ENCODE peak calls at places on chromosomes 4 and X, in six cellular contexts. B is Panc1, U is IMR-90, C is foreskin fibroblast, S is Peyer's patch, P is heart right ventricle. I is an unnamed sample.

GRCh38 chr4:185826381-185826780 is 14.4 kb upstream of the SORBS2 start:
- DNase-seq in B (no peak), U (no peak), C (no peak), S (no peak), P (no peak), I (no peak)

GRCh38 chrX:101460669-101461068 is 24.6 kb upstream of the ARMCX4 start:
- DNase-seq in B (no peak), U (no peak), C (peak), S (no peak), P (no peak), I (no peak)

GRCh38 chr4:38310446-38311043 is 350.3 kb downstream of the PTTG2 start:
- DNase-seq in B (no peak), U (no peak), C (no peak), S (no peak), P (no peak), I (peak)

GRCh38 chr4:4599886-4600285 is 58.0 kb upstream of the STX18 start:
- DNase-seq in B (no peak), U (no peak), C (no peak), S (no peak), P (no peak), I (no peak)

GRCh38 chr4:61204353-61204752 is 4.2 kb downstream of the ADGRL3 start:
- DNase-seq in B (no peak), U (peak), C (peak), S (no peak), P (no peak), I (no peak)

GRCh38 chr4:57943672-57944071 is 833.5 kb upstream of the IGFBP7 start:
- DNase-seq in B (no peak), U (no peak), C (no peak), S (no peak), P (no peak), I (no peak)

GRCh38 chr4:33226133-33226532 is 2506.0 kb downstream of the PCDH7 start:
- DNase-seq in B (no peak), U (no peak), C (no peak), S (no peak), P (no peak), I (no peak)

GRCh38 chr4:55865228-55865806 is 11.9 kb downstream of the EXOC1 start:
- DNase-seq in B (no peak), U (peak), C (peak), S (no peak), P (no peak), I (no peak)

GRCh38 chr4:77579406-77580076 is 26.1 kb upstream of the CXCL13 start:
- DNase-seq in B (no peak), U (peak), C (peak), S (no peak), P (no peak), I (no peak)

GRCh38 chrX:125150231-125150630 is 169.4 kb upstream of the TEX13C start:
- DNase-seq in B (no peak), U (peak), C (no peak), S (no peak), P (no peak), I (no peak)

GRCh38 chr4:28799696-28800095 is 1920.5 kb upstream of the PCDH7 start:
- DNase-seq in B (no peak), U (no peak), C (no peak), S (no peak), P (no peak), I (no peak)

DNA sequence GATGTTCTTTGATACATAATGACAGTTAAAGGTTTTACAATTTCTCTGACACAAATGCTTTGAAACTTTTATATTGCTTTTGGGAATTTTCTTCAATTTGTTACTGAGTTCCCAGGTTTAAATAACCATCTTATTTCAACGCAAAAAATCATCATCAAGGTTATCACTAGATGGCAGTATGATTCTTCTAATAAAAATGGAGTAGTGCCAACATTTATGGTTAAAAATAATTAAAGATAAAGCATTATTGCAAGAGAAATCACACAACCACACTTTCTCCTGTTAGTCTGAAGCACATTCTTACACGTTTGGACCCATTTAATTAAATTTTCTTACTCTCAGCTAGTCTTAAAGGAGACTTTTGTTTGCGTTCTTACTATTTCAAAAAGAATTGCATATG is 611.3 kb upstream of the CPXCR1 start:
- DNase-seq in B (no peak), U (no peak), C (no peak), S (no peak), P (no peak), I (no peak)
- TF ChIP-seq CTCF in B (peak), U (peak), C (no peak), S (no peak), P (no peak), I (no peak)

GRCh38 chr4:6657242-6658203 is 17.0 kb downstream of the MRFAP1 start:
- DNase-seq in B (no peak), U (no peak), C (no peak), S (no peak), P (no peak), I (no peak)

GRCh38 chr4:6660430-6660829 is 19.9 kb downstream of the MRFAP1 start:
- DNase-seq in B (no peak), U (no peak), C (no peak), S (no peak), P (no peak), I (no peak)

GRCh38 chr4:6659897-6660296 is 19.4 kb downstream of the MRFAP1 start:
- DNase-seq in B (no peak), U (no peak), C (no peak), S (no peak), P (no peak), I (no peak)

GRCh38 chr4:6658204-6658585 is 17.7 kb downstream of the MRFAP1 start:
- DNase-seq in B (no peak), U (no peak), C (no peak), S (no peak), P (no peak), I (no peak)

DNA sequence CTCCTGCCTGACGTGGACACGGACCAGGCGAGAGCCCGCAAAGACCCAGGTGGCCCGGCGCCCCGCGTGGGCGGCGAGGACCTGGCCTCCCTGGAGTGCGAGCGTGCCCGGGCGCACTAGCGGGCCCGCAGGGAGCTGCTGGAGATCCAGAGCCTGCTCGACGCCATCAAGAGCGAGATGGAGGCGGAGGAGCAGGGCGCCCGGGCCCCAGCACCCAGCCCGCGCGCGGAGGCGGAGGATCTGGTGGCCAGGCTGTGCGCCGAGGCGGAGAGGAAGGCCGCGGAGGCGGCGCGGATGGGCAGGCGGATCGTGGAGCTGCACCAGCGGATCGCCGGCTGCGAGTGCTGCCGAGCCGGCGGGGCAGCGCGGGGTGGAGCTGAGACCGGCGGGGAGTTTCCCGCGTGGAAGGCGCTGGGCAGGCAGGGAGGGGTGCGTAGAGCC is 18.2 kb downstream of the MRFAP1 start:
- DNase-seq in B (no peak), U (peak), C (peak), S (no peak), P (peak), I (no peak)
- H3K4me3 ChIP-seq in B (peak), U (peak), C (peak), S (peak), P (peak), I (peak)

GRCh38 chr4:1201851-1202525 is 29.6 kb upstream of the SPON2 start:
- DNase-seq in B (no peak), U (peak), C (peak), S (peak), P (peak), I (peak)
- TF ChIP-seq CTCF in B (no peak), U (no peak), C (no peak), S (no peak), P (no peak), I (no peak)

GRCh38 chr4:15757084-15757483 is 21.0 kb upstream of the CD38 start:
- DNase-seq in B (no peak), U (no peak), C (no peak), S (no peak), P (no peak), I (no peak)

GRCh38 chr4:15754323-15754722 is 23.8 kb upstream of the CD38 start:
- DNase-seq in B (no peak), U (peak), C (no peak), S (no peak), P (no peak), I (no peak)

GRCh38 chr4:15756361-15756861 is 21.7 kb upstream of the CD38 start:
- DNase-seq in B (no peak), U (peak), C (peak), S (no peak), P (no peak), I (no peak)

GRCh38 chr4:15755321-15755750 is 22.8 kb upstream of the CD38 start:
- DNase-seq in B (no peak), U (peak), C (peak), S (no peak), P (no peak), I (no peak)

DNA sequence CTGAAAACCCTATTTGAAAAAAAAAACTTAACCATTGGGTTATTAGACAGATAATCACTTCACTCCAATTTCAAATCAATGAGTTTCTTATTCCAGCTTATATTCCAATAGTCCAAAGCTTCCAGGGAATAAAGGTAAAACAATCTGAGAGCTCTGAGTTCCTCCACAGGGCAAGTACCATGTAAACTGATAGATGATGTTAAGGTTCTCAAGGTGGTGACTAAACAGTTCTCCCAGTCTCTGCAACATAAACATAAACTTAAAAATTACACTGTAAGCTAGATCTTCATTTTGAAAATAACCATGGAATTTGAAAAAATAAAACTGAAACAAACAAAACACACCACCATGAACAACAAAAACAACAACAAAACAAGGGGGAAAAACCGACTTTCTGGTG is 22.3 kb upstream of the CD38 start:
- DNase-seq in B (no peak), U (peak), C (no peak), S (no peak), P (no peak), I (no peak)
- H3K4me3 ChIP-seq in B (no peak), U (no peak), C (no peak), S (no peak), P (no peak), I (no peak)

GRCh38 chr4:24690436-24690835 is 104.9 kb upstream of the SOD3 start:
- DNase-seq in B (no peak), U (peak), C (peak), S (no peak), P (no peak), I (no peak)

GRCh38 chr4:24689212-24689611 is 104.9 kb upstream of the DHX15 start:
- DNase-seq in B (no peak), U (no peak), C (no peak), S (no peak), P (no peak), I (no peak)

GRCh38 chr4:24683116-24683515 is 98.8 kb upstream of the DHX15 start:
- DNase-seq in B (no peak), U (no peak), C (no peak), S (no peak), P (no peak), I (no peak)

GRCh38 chr4:24688453-24688852 is 104.1 kb upstream of the DHX15 start:
- DNase-seq in B (no peak), U (no peak), C (no peak), S (no peak), P (no peak), I (no peak)

DNA sequence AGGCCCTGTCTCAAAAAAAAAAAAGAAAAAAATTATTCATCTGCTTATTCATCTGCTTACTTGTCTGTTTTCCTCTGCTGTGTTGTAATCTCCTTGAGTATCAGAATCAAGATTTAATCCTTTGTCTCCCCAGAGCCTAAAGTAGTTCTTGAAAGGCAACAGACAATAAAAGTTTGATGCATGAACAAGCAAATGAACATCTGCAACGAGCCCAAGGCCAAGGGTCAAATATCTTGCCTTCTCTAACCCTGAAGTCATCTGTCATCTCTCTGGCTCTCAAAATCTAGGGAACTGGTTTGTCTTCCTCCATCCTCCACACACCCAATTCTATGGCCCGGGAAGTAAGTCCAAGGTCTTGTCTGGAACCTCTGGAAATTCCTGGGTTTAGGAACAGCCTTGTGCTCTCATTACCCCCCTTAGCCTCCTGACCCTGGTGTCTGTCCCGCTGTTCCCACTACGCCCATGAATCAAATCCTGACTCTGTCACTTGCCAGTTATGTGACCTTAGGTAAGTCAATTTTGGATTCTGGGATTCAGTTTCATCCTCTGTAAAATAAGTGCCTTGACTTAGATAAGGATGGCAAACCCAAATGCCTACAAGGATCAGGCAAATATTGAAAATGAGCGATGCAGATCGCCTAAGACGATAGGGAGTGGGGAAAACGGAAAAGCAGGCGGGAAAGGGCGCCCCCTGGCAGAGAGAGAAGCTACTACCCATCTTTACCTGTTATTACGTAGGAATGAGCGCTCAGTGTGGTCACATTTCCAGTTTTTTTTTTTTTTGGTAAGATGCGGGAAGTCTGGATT is 102.7 kb upstream of the DHX15 start:
- DNase-seq in B (peak), U (no peak), C (peak), S (peak), P (peak), I (no peak)
- TF ChIP-seq CTCF in B (peak), U (peak), C (peak), S (no peak), P (peak), I (peak)

DNA sequence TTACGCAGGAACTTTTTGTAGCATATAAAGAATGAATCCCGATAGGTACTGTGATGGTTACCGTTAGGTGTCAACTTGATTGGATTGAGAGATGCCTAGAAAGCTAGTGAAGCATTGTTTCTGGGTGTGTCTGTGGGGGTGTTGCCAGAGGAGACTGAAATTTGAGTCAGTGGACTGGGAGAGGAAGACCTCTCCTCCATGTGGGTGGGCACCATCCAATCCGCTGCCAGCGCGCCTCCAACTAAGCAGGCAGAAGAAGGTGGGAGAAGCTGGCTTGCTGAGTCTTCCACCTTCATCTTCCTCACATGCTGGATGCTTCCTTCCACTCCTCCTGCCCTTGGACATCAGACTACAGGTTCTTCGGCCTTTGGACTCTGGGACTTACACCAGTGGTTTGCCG is 40.1 kb downstream of the WFS1 start:
- DNase-seq in B (no peak), U (no peak), C (no peak), S (no peak), P (no peak), I (no peak)
- H3K4me3 ChIP-seq in B (peak), U (no peak), C (no peak), S (peak), P (peak), I (no peak)

DNA sequence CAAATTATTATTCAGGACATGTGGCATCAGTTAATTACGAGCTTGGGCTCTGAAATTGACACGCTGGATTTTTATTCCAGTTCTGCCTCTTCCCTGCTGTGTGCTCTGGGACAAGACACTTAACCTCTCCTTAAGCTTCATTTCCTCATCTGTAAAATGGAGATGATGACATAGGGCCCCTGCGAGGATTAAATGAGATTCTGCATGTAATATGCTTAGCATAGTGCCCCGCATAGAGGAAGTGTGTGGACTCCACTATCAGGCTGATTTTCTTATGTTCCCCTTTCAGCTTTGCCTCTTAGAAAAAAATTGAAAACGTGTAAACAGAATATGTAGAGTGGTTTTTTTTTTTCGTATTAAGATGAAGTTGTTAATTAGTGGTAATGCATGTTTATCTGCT is 5.4 kb downstream of the KIT start:
- DNase-seq in B (no peak), U (no peak), C (no peak), S (no peak), P (no peak), I (no peak)
- TF ChIP-seq CTCF in B (no peak), U (no peak), C (no peak), S (no peak), P (no peak), I (no peak)

I was measured in GM12864.